ENCODE peak calls at places on chromosomes 7 and 10, in five cellular contexts. One of them, this sample, is unnamed.

GRCh38 chr10:77649333-77650331 is 12.0 kb upstream of the KCNMA1 start:
- DNase-seq in EL: no peak
- DNase-seq in tibial artery: no peak
- DNase-seq in M059J: no peak
- DNase-seq in head of caudate nucleus: no peak
- DNase-seq in this sample: no peak

GRCh38 chr10:72637398-72637857 is 11.5 kb upstream of the MICU1 start:
- DNase-seq in EL: peak
- DNase-seq in tibial artery: peak
- DNase-seq in M059J: peak
- DNase-seq in head of caudate nucleus: peak
- DNase-seq in this sample: peak

GRCh38 chr7:68411742-68412141 is 1186.5 kb upstream of the AUTS2 start:
- DNase-seq in EL: no peak
- DNase-seq in tibial artery: no peak
- DNase-seq in M059J: no peak
- DNase-seq in head of caudate nucleus: no peak
- DNase-seq in this sample: no peak

GRCh38 chr7:112501958-112502503 is 21.2 kb downstream of the LSMEM1 start:
- DNase-seq in EL: no peak
- DNase-seq in tibial artery: no peak
- DNase-seq in M059J: no peak
- DNase-seq in head of caudate nucleus: no peak
- DNase-seq in this sample: no peak

GRCh38 chr10:133258818-133259602 is 17.7 kb downstream of the ADAM8 start:
- DNase-seq in EL: peak
- DNase-seq in tibial artery: peak
- DNase-seq in M059J: peak
- DNase-seq in head of caudate nucleus: peak
- DNase-seq in this sample: peak

GRCh38 chr10:119542357-119542989 is at the start of gene RGS10:
- DNase-seq in EL: peak
- DNase-seq in tibial artery: peak
- DNase-seq in M059J: peak
- DNase-seq in head of caudate nucleus: peak
- DNase-seq in this sample: peak

GRCh38 chr7:43750016-43750887 is 8.2 kb upstream of the BLVRA start:
- DNase-seq in EL: no peak
- DNase-seq in tibial artery: no peak
- DNase-seq in M059J: no peak
- DNase-seq in head of caudate nucleus: no peak
- DNase-seq in this sample: no peak

GRCh38 chr7:24323961-24324480 is 40.0 kb downstream of the NPY start:
- DNase-seq in EL: no peak
- DNase-seq in tibial artery: no peak
- DNase-seq in M059J: no peak
- DNase-seq in head of caudate nucleus: no peak
- DNase-seq in this sample: no peak

GRCh38 chr10:106705576-106706526 is 458.7 kb downstream of the SORCS1 start:
- DNase-seq in EL: peak
- DNase-seq in tibial artery: no peak
- DNase-seq in M059J: peak
- DNase-seq in head of caudate nucleus: peak
- DNase-seq in this sample: peak

GRCh38 chr10:88114368-88114767 is 250.9 kb downstream of the PTEN start:
- DNase-seq in EL: peak
- DNase-seq in tibial artery: peak
- DNase-seq in M059J: peak
- DNase-seq in head of caudate nucleus: no peak
- DNase-seq in this sample: peak

GRCh38 chr10:125878957-125879835 is 1.9 kb downstream of the DHX32 start:
- DNase-seq in EL: peak
- DNase-seq in tibial artery: no peak
- DNase-seq in M059J: peak
- DNase-seq in head of caudate nucleus: no peak
- DNase-seq in this sample: peak

GRCh38 chr10:68665841-68666240 is 55.2 kb upstream of the CCAR1 start:
- DNase-seq in EL: peak
- DNase-seq in tibial artery: no peak
- DNase-seq in M059J: peak
- DNase-seq in head of caudate nucleus: no peak
- DNase-seq in this sample: peak

GRCh38 chr10:45373783-45374450 is at the start of gene ALOX5:
- DNase-seq in EL: no peak
- DNase-seq in tibial artery: peak
- DNase-seq in M059J: no peak
- DNase-seq in head of caudate nucleus: peak
- DNase-seq in this sample: no peak

GRCh38 chr7:21923663-21924062 is 22.0 kb downstream of the CDCA7L start:
- DNase-seq in EL: no peak
- DNase-seq in tibial artery: no peak
- DNase-seq in M059J: peak
- DNase-seq in head of caudate nucleus: no peak
- DNase-seq in this sample: peak

GRCh38 chr7:94512735-94513564 is 3.3 kb downstream of the CASD1 start:
- DNase-seq in EL: no peak
- DNase-seq in tibial artery: no peak
- DNase-seq in M059J: no peak
- DNase-seq in head of caudate nucleus: no peak
- DNase-seq in this sample: no peak

GRCh38 chr7:128302110-128302509 is 41.6 kb downstream of the RBM28 start:
- DNase-seq in EL: no peak
- DNase-seq in tibial artery: no peak
- DNase-seq in M059J: no peak
- DNase-seq in head of caudate nucleus: no peak
- DNase-seq in this sample: no peak

GRCh38 chr7:115047968-115048720 is 126.2 kb downstream of the MDFIC start:
- DNase-seq in EL: peak
- DNase-seq in tibial artery: no peak
- DNase-seq in M059J: no peak
- DNase-seq in head of caudate nucleus: no peak
- DNase-seq in this sample: peak

GRCh38 chr10:29304259-29305030 is 15.6 kb downstream of the LYZL1 start:
- DNase-seq in EL: peak
- DNase-seq in tibial artery: peak
- DNase-seq in M059J: peak
- DNase-seq in head of caudate nucleus: peak
- DNase-seq in this sample: peak

GRCh38 chr10:71757450-71757918 is 15.8 kb downstream of the VSIR start:
- DNase-seq in EL: no peak
- DNase-seq in tibial artery: no peak
- DNase-seq in M059J: no peak
- DNase-seq in head of caudate nucleus: no peak
- DNase-seq in this sample: no peak

GRCh38 chr10:48745662-48746245 is 61.1 kb downstream of the WDFY4 start:
- DNase-seq in EL: no peak
- DNase-seq in tibial artery: no peak
- DNase-seq in M059J: no peak
- DNase-seq in head of caudate nucleus: no peak
- DNase-seq in this sample: no peak

GRCh38 chr10:30502266-30503058 is 68.5 kb downstream of the MAP3K8 start:
- DNase-seq in EL: peak
- DNase-seq in tibial artery: no peak
- DNase-seq in M059J: peak
- DNase-seq in head of caudate nucleus: no peak
- DNase-seq in this sample: peak

GRCh38 chr10:31897506-31897905 is 31.1 kb downstream of the ARHGAP12 start:
- DNase-seq in EL: peak
- DNase-seq in tibial artery: no peak
- DNase-seq in M059J: peak
- DNase-seq in head of caudate nucleus: no peak
- DNase-seq in this sample: no peak

GRCh38 chr10:80538481-80539185 is 931 bp downstream of the SH2D4B start:
- DNase-seq in EL: no peak
- DNase-seq in tibial artery: no peak
- DNase-seq in M059J: no peak
- DNase-seq in head of caudate nucleus: no peak
- DNase-seq in this sample: no peak

GRCh38 chr7:102993532-102994029 is 80.8 kb downstream of the LRRC17 start:
- DNase-seq in EL: no peak
- DNase-seq in tibial artery: no peak
- DNase-seq in M059J: peak
- DNase-seq in head of caudate nucleus: no peak
- DNase-seq in this sample: no peak

GRCh38 chr10:91691255-91691654 is 58.4 kb upstream of the PPP1R3C start:
- DNase-seq in EL: no peak
- DNase-seq in tibial artery: no peak
- DNase-seq in M059J: no peak
- DNase-seq in head of caudate nucleus: no peak
- DNase-seq in this sample: no peak

GRCh38 chr10:38038107-38038931 is 27.8 kb downstream of the ZNF33A start:
- DNase-seq in EL: no peak
- DNase-seq in tibial artery: no peak
- DNase-seq in M059J: no peak
- DNase-seq in head of caudate nucleus: no peak
- DNase-seq in this sample: no peak

This sample was measured in brain microvascular endothelial cell.